ENCODE peak calls at places on chromosomes 11 and 22, in eight cellular contexts. Z is kidney; H is dorsolateral prefrontal cortex; V is neural progenitor cell; X is CD4-positive, alpha-beta T cell; F is cardiac muscle cell; I is astrocyte; O is fibroblast of lung. P is an unnamed sample.

GRCh38 chr22:48857202-48857805 is 970.4 kb downstream of the BRD1 start:
- DNase-seq in H (no peak), F (no peak), I (no peak), Z (peak), O (no peak), X (no peak), V (no peak), P (no peak)

GRCh38 chr22:40325315-40325714 is 21.0 kb upstream of the ADSL start:
- DNase-seq in O (no peak), Z (no peak), V (no peak), I (no peak), F (no peak), H (no peak), X (peak), P (no peak)

GRCh38 chr22:43819691-43820670 is 7.9 kb upstream of the EFCAB6 start:
- DNase-seq in O (no peak), I (no peak), Z (peak), F (no peak), V (no peak), H (no peak), X (no peak), P (no peak)

GRCh38 chr22:41245917-41246499 is 5.3 kb upstream of the CHADL start:
- DNase-seq in V (peak), X (no peak), F (no peak), Z (no peak), O (no peak), I (no peak), H (no peak), P (no peak)

GRCh38 chr11:32110795-32111194 is 19.9 kb downstream of the RCN1 start:
- DNase-seq in I (no peak), O (no peak), Z (no peak), V (no peak), F (no peak), H (no peak), X (no peak), P (no peak)

GRCh38 chr11:75433443-75433842 is 440 bp upstream of the KLHL35 start:
- DNase-seq in Z (no peak), V (no peak), H (no peak), O (no peak), I (no peak), X (no peak), F (no peak), P (no peak)

GRCh38 chr11:16857186-16857585 is 118.7 kb downstream of the C11orf58 start:
- DNase-seq in V (no peak), X (no peak), I (no peak), H (no peak), Z (no peak), F (no peak), O (no peak), P (no peak)

GRCh38 chr22:26444777-26445176 is 15.7 kb downstream of the ASPHD2 start:
- DNase-seq in V (no peak), X (no peak), I (no peak), H (no peak), F (no peak), Z (no peak), O (no peak), P (no peak)

GRCh38 chr11:124970925-124971324 is 16.9 kb downstream of the CCDC15 start:
- DNase-seq in H (no peak), O (peak), X (no peak), F (peak), Z (no peak), V (peak), I (peak), P (no peak)

GRCh38 chr11:123829745-123830144 is 23.6 kb upstream of the OR6M1 start:
- DNase-seq in O (no peak), V (no peak), F (no peak), X (no peak), H (no peak), I (no peak), Z (peak), P (no peak)

GRCh38 chr11:128689946-128690745 is 3.7 kb upstream of the FLI1 start:
- DNase-seq in I (no peak), V (peak), F (peak), X (no peak), H (no peak), O (peak), Z (peak), P (no peak)

GRCh38 chr11:45900916-45901617 is 6.0 kb downstream of the FREY1 start:
- DNase-seq in X (no peak), F (peak), I (no peak), H (no peak), Z (peak), V (peak), O (no peak), P (peak)

GRCh38 chr22:47064416-47064815 is 302.0 kb downstream of the TBC1D22A start:
- DNase-seq in X (no peak), I (no peak), V (no peak), Z (no peak), O (no peak), H (no peak), F (no peak), P (no peak)

GRCh38 chr11:62025429-62026105 is 58.1 kb upstream of the FTH1 start:
- DNase-seq in Z (peak), H (no peak), F (peak), O (peak), I (peak), X (peak), V (no peak), P (peak)
- H3K27ac ChIP-seq in Z (peak), H (peak), F (no peak), O (no peak), I (no peak), X (peak), V (no peak), P (peak)

GRCh38 chr11:78782725-78783124 is 208.1 kb upstream of the NARS2 start:
- DNase-seq in V (no peak), O (no peak), H (no peak), X (no peak), I (no peak), Z (no peak), F (no peak), P (no peak)
- H3K27ac ChIP-seq in V (no peak), O (no peak), H (no peak), X (no peak), I (no peak), Z (no peak), F (no peak), P (no peak)

DNA sequence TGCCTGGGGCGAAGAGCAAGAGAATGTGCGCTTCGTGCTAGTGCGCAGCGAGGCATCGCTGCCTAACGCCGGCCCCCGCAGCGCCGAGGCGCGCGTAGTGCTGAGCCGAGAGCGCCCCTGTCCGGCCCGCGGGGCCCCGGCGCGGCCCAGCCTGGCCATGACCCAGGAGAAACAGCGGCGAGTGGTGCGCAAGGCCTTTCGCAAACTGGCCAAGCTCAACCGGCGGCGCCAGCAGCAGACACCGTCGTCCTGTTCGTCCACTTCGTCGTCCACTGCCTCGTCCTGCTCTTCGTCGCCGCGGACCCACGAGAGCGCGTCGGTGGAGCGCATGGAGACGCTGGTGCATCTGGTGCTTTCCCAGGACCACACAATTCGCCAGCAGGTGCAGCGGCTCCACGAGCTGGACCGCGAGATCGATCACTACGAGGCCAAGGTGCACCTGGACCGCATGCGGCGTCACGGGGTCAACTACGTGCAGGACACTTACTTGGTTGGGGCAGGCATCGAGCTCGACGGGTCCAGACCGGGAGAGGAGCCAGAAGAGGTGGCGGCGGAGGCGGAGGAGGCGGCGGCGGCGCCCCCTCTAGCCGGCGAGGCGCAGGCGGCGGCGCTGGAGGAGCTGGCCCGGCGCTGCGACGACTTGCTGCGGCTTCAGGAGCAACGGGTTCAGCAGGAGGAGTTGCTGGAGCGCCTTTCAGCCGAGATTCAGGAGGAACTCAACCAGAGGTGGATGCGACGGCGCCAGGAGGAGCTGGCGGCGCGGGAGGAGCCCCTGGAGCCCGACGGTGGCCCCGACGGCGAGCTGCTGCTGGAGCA is 1.0 kb downstream of the RASSF10 start:
- DNase-seq in X (no peak), V (peak), H (no peak), Z (peak), O (no peak), F (peak), I (peak), P (no peak)
- H3K27ac ChIP-seq in X (no peak), V (no peak), H (no peak), Z (peak), O (no peak), F (no peak), I (no peak), P (no peak)

DNA sequence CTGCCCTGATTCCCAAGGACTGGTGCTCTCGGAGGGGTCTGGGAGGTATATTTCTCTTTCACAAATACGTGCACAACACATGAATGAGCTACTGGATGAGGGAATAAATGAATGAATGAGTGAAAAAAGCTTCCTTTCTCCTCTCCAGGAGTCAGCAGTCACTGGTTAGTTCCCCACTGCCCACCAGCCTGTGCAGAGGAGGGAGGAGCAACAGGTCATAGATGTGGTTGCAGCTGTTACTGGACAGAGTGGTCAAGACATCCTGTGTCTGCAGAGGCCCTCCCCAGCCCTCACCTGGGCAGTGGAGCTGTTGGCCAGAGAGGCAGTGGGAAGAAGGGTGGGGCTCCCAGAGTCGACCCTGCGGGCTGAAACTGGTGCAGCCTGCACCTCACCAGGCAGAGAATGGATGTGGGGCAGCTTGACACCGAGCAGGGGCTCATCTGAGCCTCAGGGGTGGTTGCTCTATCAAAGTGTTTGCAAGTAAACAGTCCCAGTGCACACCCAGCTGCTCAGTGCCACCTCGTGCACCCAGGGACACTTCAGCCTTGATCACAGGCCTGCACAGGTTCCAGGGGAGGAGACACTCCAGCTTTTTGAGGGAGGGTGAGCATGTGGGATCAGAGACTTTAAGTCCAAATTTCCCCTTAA is 1.4 kb upstream of the VPREB1 start:
- DNase-seq in O (no peak), I (no peak), X (no peak), H (no peak), V (no peak), F (no peak), Z (no peak), P (no peak)
- H3K27ac ChIP-seq in O (no peak), I (no peak), X (no peak), H (no peak), V (no peak), F (no peak), Z (no peak), P (no peak)

GRCh38 chr22:37164535-37164887 is 14.8 kb upstream of the IL2RB start:
- DNase-seq in X (no peak), V (no peak), O (no peak), F (no peak), Z (peak), I (no peak), H (no peak), P (no peak)

GRCh38 chr22:37163096-37163489 is 13.4 kb upstream of the IL2RB start:
- DNase-seq in H (no peak), X (no peak), Z (no peak), I (no peak), O (no peak), F (no peak), V (no peak), P (no peak)

GRCh38 chr22:37161442-37161841 is 11.7 kb upstream of the IL2RB start:
- DNase-seq in F (no peak), V (no peak), H (no peak), I (no peak), X (no peak), Z (peak), O (no peak), P (no peak)

GRCh38 chr22:37163618-37164534 is 14.2 kb upstream of the IL2RB start:
- DNase-seq in V (no peak), F (no peak), H (no peak), I (no peak), O (no peak), Z (peak), X (no peak), P (no peak)

DNA sequence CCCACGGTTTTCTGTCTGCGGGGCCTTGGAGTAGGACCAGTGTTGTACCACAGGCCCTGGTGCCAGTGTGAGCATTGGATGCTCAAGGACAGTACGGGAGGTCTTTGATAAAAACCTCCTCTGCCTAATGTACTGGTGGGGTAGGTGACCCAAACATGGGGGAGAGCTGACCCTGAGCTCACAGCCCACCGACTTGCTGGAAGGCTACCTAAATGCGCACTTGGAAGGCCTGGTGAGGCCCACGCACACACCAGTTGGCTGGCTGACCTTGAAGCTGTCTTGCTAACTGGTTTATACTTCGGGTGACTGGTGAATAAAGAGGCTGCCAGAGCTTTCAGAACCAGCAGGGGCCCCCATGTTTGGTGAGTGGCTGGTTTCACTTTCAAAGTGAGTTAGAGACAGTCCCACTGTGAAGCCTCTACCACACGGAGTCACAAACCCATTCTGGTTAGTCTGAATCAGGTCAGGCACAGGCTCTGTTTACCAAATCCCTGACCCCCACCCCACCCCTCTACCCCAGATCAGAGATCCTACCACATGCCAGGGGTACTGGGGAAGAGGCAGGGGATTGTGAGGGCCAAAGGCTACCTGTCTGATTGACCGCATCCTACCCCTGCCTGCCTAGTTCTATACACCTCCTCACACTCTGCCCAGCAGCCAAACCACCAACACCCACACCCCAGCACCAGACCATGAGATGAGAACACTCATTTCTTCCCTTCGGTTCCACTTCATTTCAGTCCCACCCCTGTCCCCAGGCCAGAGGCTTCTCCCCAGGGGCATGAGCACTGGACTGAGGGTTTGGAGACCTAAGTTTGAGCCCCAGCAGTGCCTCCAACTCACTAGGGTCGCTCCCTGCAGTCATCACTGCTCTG is 12.7 kb upstream of the IL2RB start:
- DNase-seq in I (no peak), X (peak), H (no peak), O (no peak), F (no peak), Z (peak), V (no peak), P (no peak)
- H3K27ac ChIP-seq in I (no peak), X (peak), H (no peak), O (no peak), F (no peak), Z (no peak), V (no peak), P (no peak)

GRCh38 chr11:1572200-1573076 is at the start of gene DUSP8:
- DNase-seq in Z (peak), X (peak), H (peak), F (peak), V (peak), O (peak), I (peak), P (no peak)
- H3K27ac ChIP-seq in Z (no peak), X (peak), H (peak), F (no peak), V (no peak), O (no peak), I (peak), P (peak)

GRCh38 chr11:36116161-36116560 is 172.3 kb downstream of the LDLRAD3 start:
- DNase-seq in H (no peak), V (no peak), I (no peak), Z (no peak), O (no peak), F (no peak), X (no peak), P (no peak)
- H3K27ac ChIP-seq in H (no peak), V (no peak), I (no peak), Z (no peak), O (no peak), F (no peak), X (no peak), P (no peak)

GRCh38 chr22:33780761-33781160 is 139.5 kb downstream of the LARGE1 start:
- DNase-seq in Z (no peak), X (no peak), H (no peak), O (no peak), V (no peak), F (no peak), I (no peak), P (no peak)
- H3K27ac ChIP-seq in Z (no peak), X (no peak), H (no peak), O (no peak), V (no peak), F (no peak), I (no peak), P (no peak)

GRCh38 chr11:130000552-130001176 is 2.0 kb downstream of the PRDM10 start:
- DNase-seq in Z (no peak), O (no peak), X (no peak), V (no peak), H (no peak), I (no peak), F (no peak), P (no peak)

GRCh38 chr11:129998107-129998506 is 4.5 kb downstream of the PRDM10 start:
- DNase-seq in H (no peak), Z (no peak), F (no peak), X (no peak), O (no peak), I (no peak), V (no peak), P (no peak)

GRCh38 chr11:129998905-129999304 is 3.7 kb downstream of the PRDM10 start:
- DNase-seq in H (no peak), I (no peak), X (no peak), F (no peak), Z (no peak), O (no peak), V (no peak), P (no peak)

GRCh38 chr11:129997513-129997912 is 5.1 kb downstream of the PRDM10 start:
- DNase-seq in X (no peak), I (no peak), H (no peak), V (no peak), O (no peak), Z (no peak), F (no peak), P (no peak)

GRCh38 chr11:129999407-129999806 is 3.2 kb downstream of the PRDM10 start:
- DNase-seq in O (no peak), I (no peak), V (no peak), X (no peak), Z (no peak), F (no peak), H (no peak), P (no peak)
- H3K27ac ChIP-seq in O (no peak), I (no peak), V (no peak), X (no peak), Z (no peak), F (no peak), H (no peak), P (no peak)

GRCh38 chr11:47516984-47517853 is 35.7 kb downstream of the CELF1 start:
- DNase-seq in Z (no peak), X (no peak), V (no peak), H (no peak), O (no peak), I (no peak), F (no peak), P (no peak)

GRCh38 chr11:47514825-47515647 is 37.9 kb downstream of the CELF1 start:
- DNase-seq in V (no peak), O (peak), F (peak), H (no peak), I (peak), Z (no peak), X (no peak), P (no peak)

GRCh38 chr11:47512701-47513100 is 40.2 kb downstream of the CELF1 start:
- DNase-seq in F (no peak), H (no peak), Z (no peak), V (peak), X (no peak), I (no peak), O (no peak), P (no peak)

GRCh38 chr11:47518212-47518959 is 34.5 kb downstream of the CELF1 start:
- DNase-seq in F (no peak), H (no peak), I (no peak), Z (no peak), O (no peak), X (no peak), V (no peak), P (no peak)

GRCh38 chr11:47516155-47516554 is 36.8 kb downstream of the CELF1 start:
- DNase-seq in Z (no peak), V (no peak), X (no peak), I (no peak), H (no peak), O (no peak), F (no peak), P (no peak)
- H3K27ac ChIP-seq in Z (no peak), V (peak), X (no peak), I (peak), H (peak), O (no peak), F (no peak), P (no peak)